ENCODE peak calls at places on chromosomes 3 and 15, in nine cellular contexts. C is stimulated activated CD4-positive, alpha-beta T cell treated with anti-CD3 and anti-CD28 coated beads, Interleukin-2, amount 100 ng/mL, for 48 hours; Q is posterior cingulate gyrus; S is GM13977; P is GM19239; K is iris pigment epithelial cell; R is GM20000; T is activated CD8-positive, alpha-beta memory T cell treated with anti-CD3 and anti-CD28 coated beads, Interleukin-2, amount 10 ng/mL, durations not matched to agents 7 days and 5 days; D is dorsolateral prefrontal cortex. I is an unnamed sample.

GRCh38 chr3:43215684-43216336 is 70.5 kb upstream of the SNRK start:
- DNase-seq in Q (no peak), S (no peak), P (no peak), T (no peak), R (no peak), C (no peak), K (no peak), D (no peak), I (no peak)

GRCh38 chr3:159378391-159378790 is 576.5 kb downstream of the MFSD1 start:
- DNase-seq in T (no peak), S (no peak), K (no peak), R (no peak), C (no peak), P (no peak), D (no peak), Q (no peak), I (no peak)

GRCh38 chr3:42179110-42179725 is 86.8 kb downstream of the CCK start:
- DNase-seq in D (no peak), T (no peak), Q (no peak), K (peak; percentile 95), S (no peak), R (no peak), P (no peak), C (no peak), I (peak; percentile 81)

GRCh38 chr3:67228136-67228535 is 230.0 kb downstream of the KBTBD8 start:
- DNase-seq in D (no peak), Q (no peak), S (no peak), K (no peak), R (no peak), P (no peak), T (no peak), C (no peak), I (no peak)

GRCh38 chr15:38879909-38880471 is 315.4 kb upstream of the RASGRP1 start:
- DNase-seq in D (no peak), Q (no peak), T (no peak), R (no peak), K (no peak), C (no peak), P (no peak), S (no peak), I (no peak)

GRCh38 chr3:43872301-43872700 is 181.6 kb downstream of the ABHD5 start:
- DNase-seq in R (no peak), T (no peak), S (no peak), P (no peak), C (no peak), K (peak; percentile 92), Q (no peak), D (no peak), I (peak; percentile 44)

GRCh38 chr15:60421544-60421943 is 23.8 kb upstream of the ANXA2 start:
- DNase-seq in K (peak; percentile 87), T (no peak), D (no peak), Q (no peak), P (no peak), R (no peak), S (no peak), C (no peak), I (peak; percentile 31)

GRCh38 chr3:49747792-49748480 is 24.2 kb upstream of the GMPPB start:
- DNase-seq in K (peak; percentile 92), T (no peak), S (no peak), C (no peak), D (no peak), Q (peak; percentile 44), P (no peak), R (no peak), I (no peak)

GRCh38 chr3:4356642-4357041 is 53.5 kb downstream of the SETMAR start:
- DNase-seq in R (no peak), C (no peak), T (no peak), Q (no peak), K (no peak), D (no peak), P (no peak), S (no peak), I (no peak)

GRCh38 chr15:48381861-48382260 is 50.6 kb downstream of the DUT start:
- DNase-seq in R (no peak), Q (no peak), S (no peak), T (no peak), D (no peak), P (no peak), K (no peak), C (no peak), I (no peak)

GRCh38 chr3:159994182-159994581 is 5.5 kb downstream of the IL12A start:
- DNase-seq in K (no peak), Q (no peak), R (no peak), S (no peak), T (no peak), C (no peak), P (no peak), D (no peak), I (no peak)

GRCh38 chr3:145815707-145816413 is 345.1 kb downstream of the PLOD2 start:
- DNase-seq in R (no peak), T (no peak), S (no peak), Q (no peak), D (no peak), C (no peak), K (no peak), P (no peak), I (no peak)

GRCh38 chr3:40546811-40547210 is 22.1 kb downstream of the ZNF621 start:
- DNase-seq in K (peak; percentile 68), C (no peak), D (no peak), R (no peak), S (no peak), P (no peak), T (no peak), Q (no peak), I (peak; percentile 7)

GRCh38 chr15:29805043-29805707 is 17.1 kb downstream of the TJP1 start:
- DNase-seq in D (peak; percentile 54), C (no peak), P (no peak), K (peak; percentile 87), T (no peak), S (no peak), Q (no peak), R (no peak), I (peak; percentile 5)

GRCh38 chr15:40918146-40918798 is 10.9 kb upstream of the DLL4 start:
- DNase-seq in Q (no peak), T (no peak), P (no peak), C (no peak), S (no peak), K (no peak), R (no peak), D (no peak), I (no peak)

GRCh38 chr15:54282228-54282836 is 304.1 kb downstream of the UNC13C start:
- DNase-seq in P (no peak), K (no peak), R (no peak), C (no peak), D (no peak), T (no peak), Q (peak; percentile 44), S (no peak), I (no peak)

GRCh38 chr3:29864809-29865208 is 583.9 kb downstream of the RBMS3 start:
- DNase-seq in P (no peak), S (no peak), R (no peak), K (no peak), C (no peak), Q (no peak), D (no peak), T (no peak), I (no peak)

GRCh38 chr3:117853923-117854322 is 1144.3 kb downstream of the TUSC7 start:
- DNase-seq in K (peak; percentile 64), S (no peak), D (no peak), Q (no peak), P (no peak), R (no peak), C (no peak), T (no peak), I (no peak)

GRCh38 chr3:76502076-76502475 is 537.8 kb upstream of the ROBO2 start:
- DNase-seq in S (no peak), P (no peak), D (no peak), K (no peak), R (no peak), C (no peak), Q (no peak), T (no peak), I (no peak)

GRCh38 chr3:86563358-86563970 is 427.5 kb downstream of the VGLL3 start:
- DNase-seq in P (peak; percentile 0), R (peak; percentile 4), C (no peak), D (no peak), K (peak; percentile 49), Q (no peak), T (no peak), S (peak; percentile 25), I (peak; percentile 43)

GRCh38 chr3:36906504-36907149 is 38.2 kb downstream of the TRANK1 start:
- DNase-seq in K (peak; percentile 74), D (no peak), Q (no peak), C (no peak), R (no peak), T (no peak), P (no peak), S (no peak), I (no peak)

GRCh38 chr15:60272623-60273022 is 125.2 kb downstream of the ANXA2 start:
- DNase-seq in C (no peak), Q (no peak), S (no peak), T (no peak), R (no peak), K (no peak), P (no peak), D (no peak), I (no peak)